ENCODE peak calls at places on chromosome 3, in five cellular contexts. V, H, G, J and D are unnamed samples.

GRCh38 chr3:107598926-107599754 is 76.4 kb downstream of the BBX start:
- DNase-seq in J (peak), G (no peak), H (peak), V (peak), D (peak)

GRCh38 chr3:25513642-25514266 is 85.7 kb downstream of the RARB start:
- DNase-seq in G (no peak), H (no peak), V (no peak), J (peak), D (no peak)

GRCh38 chr3:73419179-73419803 is 205.4 kb downstream of the PDZRN3 start:
- DNase-seq in G (no peak), J (peak), V (no peak), H (no peak), D (no peak)

GRCh38 chr3:177777699-177778098 is 580.4 kb upstream of the TBL1XR1 start:
- DNase-seq in J (peak), G (peak), V (peak), H (peak), D (peak)

GRCh38 chr3:164341086-164341485 is 737.2 kb downstream of the SI start:
- DNase-seq in H (no peak), J (no peak), G (no peak), V (no peak), D (no peak)

GRCh38 chr3:172174396-172175253 is 135.2 kb downstream of the FNDC3B start:
- DNase-seq in G (no peak), H (peak), V (no peak), J (no peak), D (no peak)

GRCh38 chr3:194105292-194105691 is 30.7 kb upstream of the HES1 start:
- DNase-seq in J (no peak), G (no peak), H (no peak), V (no peak), D (no peak)

GRCh38 chr3:100709840-100710235 is 544 bp downstream of the TFG start:
- DNase-seq in V (peak), H (peak), J (peak), G (peak), D (peak)

GRCh38 chr3:165895919-165896318 is 58.7 kb upstream of the BCHE start:
- DNase-seq in H (peak), V (peak), J (no peak), G (peak), D (peak)

GRCh38 chr3:65425880-65426279 is 612.8 kb downstream of the MAGI1 start:
- DNase-seq in J (peak), V (no peak), G (no peak), H (peak), D (peak)
- TF ChIP-seq CTCF in J (peak), V (no peak), G (peak), H (no peak), D (no peak)

DNA sequence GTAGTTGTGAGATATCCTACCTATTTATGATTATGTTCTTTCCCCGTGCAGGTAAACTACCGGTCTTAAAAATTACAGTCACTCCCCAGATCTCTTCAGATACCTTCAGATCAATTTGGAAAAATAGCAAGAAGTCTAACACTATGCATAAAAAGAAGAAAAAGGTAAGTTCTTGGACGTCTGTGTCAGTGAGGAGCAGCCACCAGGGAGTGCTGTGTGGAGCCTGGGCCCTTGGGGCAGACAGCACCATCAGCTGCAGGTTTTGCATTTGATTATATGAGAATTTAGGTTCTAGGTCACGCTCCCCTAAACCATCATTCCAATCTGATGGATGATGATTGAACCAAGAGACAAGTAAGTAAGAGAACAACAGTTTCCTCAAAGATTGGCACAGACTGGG is 8.9 kb upstream of the RNF7 start:
- DNase-seq in J (no peak), V (no peak), G (no peak), H (no peak), D (no peak)
- TF ChIP-seq CTCF in J (peak), V (peak), G (peak), H (no peak), D (no peak)

GRCh38 chr3:16060945-16061344 is 113.5 kb upstream of the GALNT15 start:
- DNase-seq in J (peak), G (no peak), H (no peak), V (no peak), D (no peak)

GRCh38 chr3:16059700-16060357 is 114.7 kb upstream of the GALNT15 start:
- DNase-seq in H (no peak), G (no peak), J (no peak), V (no peak), D (no peak)

GRCh38 chr3:16061491-16061890 is 113.0 kb upstream of the GALNT15 start:
- DNase-seq in V (no peak), J (no peak), H (no peak), G (no peak), D (no peak)

GRCh38 chr3:16059081-16059537 is 115.4 kb upstream of the GALNT15 start:
- DNase-seq in J (peak), G (no peak), H (no peak), V (no peak), D (no peak)

GRCh38 chr3:16060358-16060852 is 114.1 kb upstream of the GALNT15 start:
- DNase-seq in G (no peak), V (no peak), J (peak), H (peak), D (peak)
- TF ChIP-seq CTCF in G (no peak), V (no peak), J (no peak), H (no peak), D (no peak)

GRCh38 chr3:41450416-41451231 is 251.3 kb downstream of the CTNNB1 start:
- DNase-seq in G (no peak), H (peak), V (no peak), J (no peak), D (no peak)
- TF ChIP-seq CTCF in G (peak), H (no peak), V (no peak), J (no peak), D (no peak)

GRCh38 chr3:134838599-134838998 is 43.5 kb downstream of the EPHB1 start:
- DNase-seq in H (no peak), J (no peak), V (peak), G (no peak), D (no peak)
- TF ChIP-seq CTCF in H (peak), J (peak), V (no peak), G (peak), D (peak)

GRCh38 chr3:135444058-135444457 is 521.5 kb upstream of the PPP2R3A start:
- DNase-seq in H (no peak), V (no peak), J (no peak), G (no peak), D (no peak)

DNA sequence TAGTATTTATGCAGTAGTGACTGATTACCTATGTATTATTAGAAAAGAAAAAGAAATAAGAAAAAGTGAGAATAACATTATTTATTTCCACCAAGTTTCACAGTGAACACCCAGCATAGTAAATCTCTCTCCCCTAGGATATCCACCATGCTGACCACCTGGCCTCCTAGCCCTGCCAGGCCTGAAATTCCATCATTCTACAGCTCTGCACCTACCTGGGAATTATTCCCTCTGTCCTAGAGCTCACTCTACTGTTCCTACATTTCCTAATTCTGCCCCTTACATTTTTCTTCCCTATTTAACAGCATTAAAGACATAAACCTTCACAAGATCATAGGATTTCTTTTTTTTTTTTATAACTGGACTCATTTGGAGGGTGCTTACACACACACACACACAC is 525.3 kb upstream of the PPP2R3A start:
- DNase-seq in G (no peak), J (no peak), V (no peak), H (no peak), D (no peak)
- TF ChIP-seq CTCF in G (no peak), J (no peak), V (no peak), H (no peak), D (no peak)